ENCODE peak calls at places on chromosome 15, in six cellular contexts. E is NCI-H2081, L is AG04450, A is K562, O is HEK293T, V is left ventricle myocardium inferior. T is an unnamed sample.

GRCh38 chr15:70815604-70816003 is 38.4 kb downstream of the LARP6 start:
- DNase-seq in L (no peak), O (no peak), E (peak), A (no peak), V (no peak), T (peak)

GRCh38 chr15:53037904-53038303 is 247.8 kb upstream of the ONECUT1 start:
- DNase-seq in O (no peak), E (no peak), A (no peak), V (no peak), L (no peak), T (no peak)

GRCh38 chr15:73897441-73898261 is 24.3 kb downstream of the TBC1D21 start:
- DNase-seq in L (peak), V (peak), E (peak), O (peak), A (peak), T (no peak)

GRCh38 chr15:99106417-99107220 is 1.7 kb downstream of the SYNM start:
- DNase-seq in L (peak), E (no peak), O (no peak), A (no peak), V (peak), T (no peak)

GRCh38 chr15:71651750-71652186 is 158.6 kb upstream of the NR2E3 start:
- DNase-seq in O (peak), L (peak), V (no peak), A (no peak), E (peak), T (peak)

GRCh38 chr15:91926871-91927270 is 73.4 kb downstream of the SLCO3A1 start:
- DNase-seq in L (no peak), A (no peak), V (no peak), E (peak), O (no peak), T (peak)

GRCh38 chr15:67918205-67918861 is 78.5 kb upstream of the RNU6-1 start:
- DNase-seq in E (no peak), V (no peak), L (no peak), A (no peak), O (no peak), T (no peak)

GRCh38 chr15:69976366-69976994 is 121.2 kb downstream of the TLE3 start:
- DNase-seq in L (no peak), V (no peak), O (peak), E (no peak), A (peak), T (no peak)

GRCh38 chr15:67107014-67107812 is 41.8 kb downstream of the SMAD3 start:
- DNase-seq in V (peak), O (peak), L (peak), A (peak), E (no peak), T (no peak)

GRCh38 chr15:57298843-57299550 is 77.3 kb upstream of the CGNL1 start:
- DNase-seq in L (no peak), V (no peak), A (no peak), O (no peak), E (no peak), T (no peak)

GRCh38 chr15:100059094-100059493 is 282.7 kb downstream of the ADAMTS17 start:
- DNase-seq in L (no peak), E (no peak), A (no peak), O (no peak), V (no peak), T (no peak)

GRCh38 chr15:68410466-68411200 is 21.3 kb downstream of the ITGA11 start:
- DNase-seq in L (no peak), V (no peak), O (no peak), E (no peak), A (no peak), T (no peak)

GRCh38 chr15:85711590-85712192 is 83.0 kb downstream of the KLHL25 start:
- DNase-seq in L (no peak), A (no peak), O (no peak), V (no peak), E (no peak), T (no peak)

GRCh38 chr15:38349251-38349650 is 96.6 kb downstream of the SPRED1 start:
- DNase-seq in L (peak), O (no peak), E (no peak), A (no peak), V (no peak), T (no peak)

GRCh38 chr15:71820127-71820526 is 9.8 kb downstream of the NR2E3 start:
- DNase-seq in V (no peak), L (no peak), A (no peak), E (no peak), O (no peak), T (no peak)

GRCh38 chr15:49052662-49053061 is 6.4 kb upstream of the SECISBP2L start:
- DNase-seq in V (no peak), L (no peak), E (no peak), A (no peak), O (no peak), T (no peak)

GRCh38 chr15:66803749-66804148 is 101.7 kb downstream of the SMAD6 start:
- DNase-seq in E (no peak), A (no peak), L (no peak), O (no peak), V (no peak), T (no peak)

GRCh38 chr15:60352525-60352924 is 45.3 kb downstream of the ANXA2 start:
- DNase-seq in L (no peak), A (no peak), O (no peak), E (no peak), V (no peak), T (no peak)

GRCh38 chr15:39597751-39598185 is 16.9 kb downstream of the THBS1 start:
- DNase-seq in O (no peak), A (no peak), E (no peak), V (no peak), L (no peak), T (no peak)

GRCh38 chr15:73586006-73586654 is 47.1 kb downstream of the NPTN start:
- DNase-seq in E (no peak), A (no peak), V (no peak), O (no peak), L (no peak), T (no peak)

GRCh38 chr15:91605576-91605975 is 247.9 kb upstream of the SLCO3A1 start:
- DNase-seq in V (no peak), A (no peak), L (no peak), E (no peak), O (no peak), T (no peak)

GRCh38 chr15:36774765-36775164 is 195.3 kb downstream of the CDIN1 start:
- DNase-seq in V (no peak), E (no peak), O (no peak), L (no peak), A (no peak), T (no peak)